ENCODE peak calls at places on chromosomes 7 and 10, in eight cellular contexts. A, N, O, I, W, D, Z and S are unnamed samples.

GRCh38 chr7:33903770-33904679 is 1.3 kb upstream of the BMPER start:
- DNase-seq in A (peak; percentile 53), N (peak; percentile 59), O (peak; percentile 61), I (no peak), W (no peak), D (peak; percentile 74), Z (no peak), S (peak; percentile 38)

GRCh38 chr7:14950013-14950412 is 47.5 kb upstream of the DGKB start:
- DNase-seq in A (no peak), N (no peak), O (no peak), I (peak; percentile 11), W (no peak), D (no peak), Z (no peak), S (no peak)

GRCh38 chr10:3897156-3897555 is 112.1 kb upstream of the KLF6 start:
- DNase-seq in A (no peak), N (no peak), O (no peak), I (peak; percentile 35), W (peak; percentile 63), D (peak; percentile 71), Z (no peak), S (no peak)

GRCh38 chr7:42071372-42072261 is 165.4 kb downstream of the GLI3 start:
- DNase-seq in A (no peak), N (no peak), O (no peak), I (peak; percentile 65), W (no peak), D (peak; percentile 68), Z (no peak), S (no peak)

GRCh38 chr10:26274391-26274790 is 57.8 kb downstream of the GAD2 start:
- DNase-seq in A (no peak), N (no peak), O (no peak), I (no peak), W (no peak), D (no peak), Z (no peak), S (no peak)

GRCh38 chr7:51316262-51316665 is 345 bp downstream of the COBL start:
- DNase-seq in A (peak; percentile 76), N (no peak), O (peak; percentile 59), I (peak; percentile 44), W (no peak), D (no peak), Z (peak; percentile 74), S (peak; percentile 18)

GRCh38 chr7:155931386-155932085 is 119.3 kb upstream of the SHH start:
- DNase-seq in A (no peak), N (no peak), O (no peak), I (no peak), W (no peak), D (no peak), Z (no peak), S (no peak)

GRCh38 chr7:79317728-79318127 is 135.7 kb downstream of the MAGI2 start:
- DNase-seq in A (peak; percentile 46), N (no peak), O (peak; percentile 45), I (peak; percentile 73), W (peak; percentile 66), D (peak; percentile 80), Z (peak; percentile 39), S (no peak)

GRCh38 chr7:91632948-91633519 is 247.5 kb downstream of the MTERF1 start:
- DNase-seq in A (no peak), N (no peak), O (no peak), I (no peak), W (no peak), D (no peak), Z (no peak), S (no peak)

GRCh38 chr10:17836917-17837316 is 27.8 kb downstream of the MRC1 start:
- DNase-seq in A (peak; percentile 25), N (peak; percentile 6), O (peak; percentile 61), I (peak; percentile 22), W (no peak), D (peak; percentile 57), Z (peak; percentile 60), S (peak; percentile 55)

GRCh38 chr7:92609921-92610518 is 19.8 kb upstream of the FAM133B start:
- DNase-seq in A (no peak), N (no peak), O (no peak), I (peak; percentile 36), W (no peak), D (peak; percentile 46), Z (no peak), S (no peak)

GRCh38 chr10:23194471-23194965 is 2.4 kb downstream of the PTF1A start:
- DNase-seq in A (no peak), N (no peak), O (no peak), I (no peak), W (no peak), D (no peak), Z (no peak), S (no peak)

GRCh38 chr10:34547695-34548094 is 267.4 kb downstream of the PARD3 start:
- DNase-seq in A (no peak), N (no peak), O (no peak), I (no peak), W (no peak), D (no peak), Z (no peak), S (no peak)

GRCh38 chr7:154304740-154305679 is 252.8 kb downstream of the DPP6 start:
- DNase-seq in A (no peak), N (peak; percentile 62), O (peak; percentile 76), I (no peak), W (no peak), D (no peak), Z (no peak), S (peak; percentile 42)

GRCh38 chr7:118186491-118186890 is 2.5 kb downstream of the LSM8 start:
- DNase-seq in A (no peak), N (no peak), O (no peak), I (no peak), W (no peak), D (no peak), Z (no peak), S (no peak)

GRCh38 chr7:91946549-91946948 is 5.9 kb downstream of the AKAP9 start:
- DNase-seq in A (no peak), N (no peak), O (no peak), I (no peak), W (no peak), D (no peak), Z (no peak), S (no peak)

GRCh38 chr10:112389147-112389822 is 15.4 kb downstream of the ACSL5 start:
- DNase-seq in A (peak; percentile 15), N (no peak), O (peak; percentile 30), I (peak; percentile 28), W (no peak), D (peak; percentile 36), Z (no peak), S (peak; percentile 42)

GRCh38 chr10:23081156-23081833 is 14.1 kb upstream of the MSRB2 start:
- DNase-seq in A (no peak), N (no peak), O (no peak), I (peak; percentile 74), W (no peak), D (peak; percentile 24), Z (no peak), S (no peak)

GRCh38 chr10:113273151-113273876 is 279.5 kb upstream of the HABP2 start:
- DNase-seq in A (no peak), N (peak; percentile 38), O (no peak), I (no peak), W (no peak), D (peak; percentile 24), Z (no peak), S (peak; percentile 26)

DNA sequence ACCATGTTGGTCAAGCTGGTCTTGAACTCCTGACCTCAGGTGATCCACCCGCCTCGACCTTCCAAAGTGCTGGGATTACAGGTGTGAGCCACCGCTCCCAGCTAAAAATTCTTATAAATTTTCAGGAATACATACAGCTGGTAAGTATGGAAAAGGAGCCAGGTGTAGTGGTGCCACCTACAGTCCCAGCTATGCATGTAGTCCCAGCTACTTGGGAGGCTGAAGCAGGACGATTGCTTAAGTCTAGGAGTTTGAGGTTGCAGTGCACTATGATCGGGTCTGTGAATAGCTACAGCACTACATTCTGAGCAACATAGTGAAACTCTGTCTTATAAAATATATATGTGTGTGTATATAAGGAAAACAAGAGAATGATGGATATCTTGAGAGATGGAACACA is 19.0 kb downstream of the LDB1 start:
- DNase-seq in A (no peak), N (no peak), O (no peak), I (peak; percentile 44), W (no peak), D (no peak), Z (no peak), S (no peak)
- TF ChIP-seq CTCF in A (no peak), N (no peak), O (peak; percentile 33), I (no peak), W (no peak), D (no peak), Z (peak; percentile 43), S (no peak)

DNA sequence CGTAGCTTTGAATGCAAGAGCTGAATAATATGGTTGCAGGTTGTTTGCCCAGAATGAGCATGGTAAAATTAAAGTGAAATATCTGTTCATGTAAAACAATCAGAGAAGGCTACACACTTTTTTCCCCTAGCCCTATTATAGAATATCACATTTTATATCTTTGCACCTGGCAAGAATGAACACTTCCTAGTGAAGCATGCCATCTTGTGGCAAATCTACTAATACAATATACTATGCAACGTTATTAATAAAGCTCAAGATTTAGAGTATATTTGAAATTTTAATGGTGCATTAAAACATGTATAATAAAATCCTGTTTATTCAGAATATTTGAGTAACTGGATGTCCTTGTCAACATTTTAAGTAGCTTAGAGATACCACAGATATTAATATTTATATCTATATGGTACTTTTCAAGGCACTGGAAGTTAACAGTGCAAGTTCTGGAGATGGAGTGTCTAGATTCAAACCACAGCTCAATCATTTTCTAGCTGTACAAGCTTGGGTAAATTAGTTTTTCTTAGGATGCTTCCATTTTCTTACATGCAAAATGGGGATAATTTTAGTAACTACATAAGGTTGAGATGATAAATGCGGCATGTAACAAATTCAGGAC is 643.1 kb upstream of the SEMA3D start:
- DNase-seq in A (no peak), N (no peak), O (no peak), I (peak; percentile 12), W (no peak), D (peak; percentile 34), Z (no peak), S (no peak)
- TF ChIP-seq CTCF in A (peak; percentile 78), N (no peak), O (peak; percentile 49), I (peak; percentile 38), W (peak; percentile 17), D (peak; percentile 63), Z (peak; percentile 62), S (no peak)

GRCh38 chr7:1934017-1934416 is 263.9 kb downstream of the ELFN1 start:
- DNase-seq in A (no peak), N (no peak), O (no peak), I (no peak), W (no peak), D (no peak), Z (no peak), S (no peak)
- TF ChIP-seq CTCF in A (no peak), N (no peak), O (peak; percentile 46), I (no peak), W (no peak), D (no peak), Z (no peak), S (no peak)

GRCh38 chr7:114212753-114213439 is 201.7 kb upstream of the FOXP2 start:
- DNase-seq in A (no peak), N (no peak), O (no peak), I (no peak), W (no peak), D (no peak), Z (no peak), S (no peak)

GRCh38 chr7:114218283-114218682 is 196.3 kb upstream of the FOXP2 start:
- DNase-seq in A (no peak), N (no peak), O (no peak), I (no peak), W (no peak), D (no peak), Z (no peak), S (no peak)

GRCh38 chr7:114214454-114214853 is 200.2 kb upstream of the FOXP2 start:
- DNase-seq in A (no peak), N (no peak), O (no peak), I (no peak), W (no peak), D (no peak), Z (no peak), S (no peak)

GRCh38 chr7:114217026-114217425 is 197.6 kb upstream of the FOXP2 start:
- DNase-seq in A (no peak), N (no peak), O (no peak), I (no peak), W (no peak), D (peak; percentile 0), Z (no peak), S (no peak)
- TF ChIP-seq CTCF in A (no peak), N (no peak), O (peak; percentile 33), I (peak; percentile 14), W (no peak), D (no peak), Z (no peak), S (no peak)